ENCODE peak calls at places on chromosomes 5 and 9, in eight cellular contexts. Q is IMR-90, D is H54, G is A549, C is transverse colon, V is prostate gland, U is breast epithelium, X is right lobe of liver. Z is an unnamed sample.

GRCh38 chr9:114069476-114070187 is 8.5 kb downstream of the AMBP start:
- DNase-seq in D (no peak), Q (no peak), X (peak), C (peak), U (no peak), G (no peak), V (no peak), Z (no peak)

GRCh38 chr5:124628251-124628650 is 118.2 kb downstream of the ZNF608 start:
- DNase-seq in U (no peak), G (no peak), C (no peak), X (no peak), D (no peak), Q (peak), V (no peak), Z (no peak)

GRCh38 chr5:9519537-9519936 is 26.3 kb downstream of the SEMA5A start:
- DNase-seq in D (no peak), G (no peak), U (no peak), Q (peak), V (no peak), X (no peak), C (no peak), Z (no peak)

GRCh38 chr5:7517006-7517405 is 121.1 kb downstream of the ADCY2 start:
- DNase-seq in G (no peak), C (no peak), D (no peak), V (no peak), U (no peak), Q (no peak), X (no peak), Z (no peak)

GRCh38 chr5:65144136-65144871 is 337.4 kb downstream of the ADAMTS6 start:
- DNase-seq in X (no peak), V (no peak), C (no peak), D (no peak), Q (no peak), G (no peak), U (no peak), Z (no peak)

GRCh38 chr5:132830436-132831094 is at the start of gene SHROOM1:
- DNase-seq in Q (peak), V (peak), G (peak), U (no peak), X (peak), C (peak), D (peak), Z (peak)

GRCh38 chr5:1660037-1660400 is 136.3 kb upstream of the LPCAT1 start:
- DNase-seq in D (no peak), X (no peak), Q (no peak), G (no peak), V (no peak), C (no peak), U (no peak), Z (no peak)

GRCh38 chr5:72328172-72328571 is 8.0 kb downstream of the PTCD2 start:
- DNase-seq in Q (peak), G (peak), X (peak), U (no peak), D (no peak), V (peak), C (no peak), Z (peak)

GRCh38 chr5:5126444-5126843 is 13.7 kb upstream of the ADAMTS16 start:
- DNase-seq in C (no peak), V (no peak), D (peak), U (no peak), X (no peak), Q (no peak), G (peak), Z (no peak)

GRCh38 chr5:87195616-87196015 is 72.1 kb upstream of the RASA1 start:
- DNase-seq in U (no peak), C (no peak), V (no peak), D (no peak), X (no peak), G (no peak), Q (peak), Z (no peak)

GRCh38 chr5:96703384-96703910 is 41.3 kb downstream of the CAST start:
- DNase-seq in U (no peak), C (peak), D (no peak), Q (no peak), V (peak), X (peak), G (no peak), Z (no peak)

GRCh38 chr9:126320158-126320922 is 6.3 kb upstream of the MVB12B start:
- DNase-seq in G (no peak), C (no peak), X (no peak), Q (no peak), V (no peak), D (no peak), U (no peak), Z (no peak)

GRCh38 chr9:18819418-18819817 is 213.6 kb downstream of the SAXO1 start:
- DNase-seq in C (no peak), Q (no peak), U (no peak), G (no peak), X (no peak), V (no peak), D (no peak), Z (no peak)

GRCh38 chr9:20315672-20316071 is 306.6 kb downstream of the MLLT3 start:
- DNase-seq in Q (peak), U (no peak), X (no peak), G (no peak), C (no peak), D (peak), V (no peak), Z (no peak)

GRCh38 chr9:130239741-130240241 is 25.8 kb upstream of the HMCN2 start:
- DNase-seq in G (no peak), U (no peak), V (no peak), X (peak), C (no peak), Q (peak), D (no peak), Z (peak)

GRCh38 chr9:127278372-127278771 is 13.8 kb downstream of the GARNL3 start:
- DNase-seq in C (no peak), X (no peak), G (no peak), D (no peak), U (no peak), Q (no peak), V (no peak), Z (no peak)

GRCh38 chr9:72128526-72128925 is 20.7 kb upstream of the GDA start:
- DNase-seq in C (peak), D (no peak), G (no peak), V (no peak), U (no peak), Q (no peak), X (no peak), Z (no peak)

GRCh38 chr5:98774192-98775046 is 956 bp downstream of the RGMB start:
- DNase-seq in X (peak), D (no peak), G (peak), U (peak), Q (peak), C (peak), V (peak), Z (peak)

GRCh38 chr5:179119415-179120170 is 59.4 kb downstream of the ZNF354C start:
- DNase-seq in V (no peak), Q (no peak), D (no peak), U (peak), C (no peak), X (no peak), G (no peak), Z (no peak)

GRCh38 chr5:169629847-169630548 is 7.1 kb upstream of the DOCK2 start:
- DNase-seq in Q (peak), D (peak), V (no peak), C (no peak), G (peak), U (no peak), X (no peak), Z (no peak)

GRCh38 chr9:114690308-114690707 is 8.3 kb upstream of the TEX48 start:
- DNase-seq in U (no peak), Q (no peak), V (no peak), X (no peak), G (peak), D (no peak), C (no peak), Z (no peak)

GRCh38 chr9:3992924-3993323 is 306.9 kb downstream of the GLIS3 start:
- DNase-seq in Q (peak), V (no peak), X (no peak), G (no peak), D (no peak), U (no peak), C (no peak), Z (no peak)

GRCh38 chr5:77400645-77401044 is 91.5 kb downstream of the WDR41 start:
- DNase-seq in V (no peak), D (no peak), G (no peak), U (no peak), C (no peak), Q (peak), X (no peak), Z (no peak)

GRCh38 chr9:135036861-135037465 is 50.5 kb upstream of the OLFM1 start:
- DNase-seq in G (no peak), D (no peak), U (peak), X (peak), Q (no peak), V (no peak), C (no peak), Z (no peak)

GRCh38 chr9:14722391-14723035 is at the start of gene CER1:
- DNase-seq in D (no peak), V (no peak), G (no peak), X (no peak), U (no peak), C (no peak), Q (no peak), Z (no peak)

GRCh38 chr5:52989781-52990530 is 804 bp downstream of the ITGA2 start:
- DNase-seq in Q (peak), D (peak), C (peak), U (no peak), V (peak), X (peak), G (no peak), Z (no peak)

GRCh38 chr5:1115123-1115815 is 3.4 kb upstream of the SLC12A7 start:
- DNase-seq in Q (no peak), X (no peak), G (no peak), V (no peak), U (no peak), D (no peak), C (no peak), Z (no peak)

GRCh38 chr5:92822183-92822582 is 758.8 kb downstream of the NR2F1-AS1 start:
- DNase-seq in U (no peak), X (no peak), Q (no peak), C (no peak), V (no peak), G (no peak), D (no peak), Z (no peak)

GRCh38 chr9:128275198-128276007 is at the start of gene GOLGA2:
- DNase-seq in V (no peak), C (peak), D (peak), X (no peak), Q (peak), G (no peak), U (no peak), Z (peak)

GRCh38 chr9:19184144-19184917 is 46.2 kb upstream of the DENND4C start:
- DNase-seq in Q (peak), C (peak), X (no peak), U (no peak), D (peak), V (peak), G (peak), Z (peak)

GRCh38 chr9:136848393-136849037 is 694 bp upstream of the PHPT1 start:
- DNase-seq in V (no peak), D (peak), C (peak), G (peak), U (no peak), Q (no peak), X (no peak), Z (peak)

GRCh38 chr5:96037128-96037527 is 75.5 kb upstream of the ELL2 start:
- DNase-seq in U (no peak), V (no peak), Q (peak), C (no peak), D (no peak), X (no peak), G (peak), Z (no peak)

GRCh38 chr9:88960632-88961031 is 30.6 kb upstream of the S1PR3 start:
- DNase-seq in Q (no peak), D (no peak), C (no peak), U (no peak), G (no peak), V (no peak), X (no peak), Z (no peak)

GRCh38 chr5:53817183-53817582 is 256.7 kb downstream of the NDUFS4 start:
- DNase-seq in V (no peak), D (no peak), X (no peak), Q (peak), U (no peak), C (no peak), G (no peak), Z (no peak)

GRCh38 chr5:61618577-61618976 is 286.5 kb downstream of the ZSWIM6 start:
- DNase-seq in X (no peak), D (no peak), G (no peak), Q (no peak), U (no peak), V (no peak), C (no peak), Z (no peak)
- TF ChIP-seq POLR2A in X (no peak), D (no peak), G (no peak), Q (no peak), U (no peak), V (no peak), C (no peak), Z (no peak)

DNA sequence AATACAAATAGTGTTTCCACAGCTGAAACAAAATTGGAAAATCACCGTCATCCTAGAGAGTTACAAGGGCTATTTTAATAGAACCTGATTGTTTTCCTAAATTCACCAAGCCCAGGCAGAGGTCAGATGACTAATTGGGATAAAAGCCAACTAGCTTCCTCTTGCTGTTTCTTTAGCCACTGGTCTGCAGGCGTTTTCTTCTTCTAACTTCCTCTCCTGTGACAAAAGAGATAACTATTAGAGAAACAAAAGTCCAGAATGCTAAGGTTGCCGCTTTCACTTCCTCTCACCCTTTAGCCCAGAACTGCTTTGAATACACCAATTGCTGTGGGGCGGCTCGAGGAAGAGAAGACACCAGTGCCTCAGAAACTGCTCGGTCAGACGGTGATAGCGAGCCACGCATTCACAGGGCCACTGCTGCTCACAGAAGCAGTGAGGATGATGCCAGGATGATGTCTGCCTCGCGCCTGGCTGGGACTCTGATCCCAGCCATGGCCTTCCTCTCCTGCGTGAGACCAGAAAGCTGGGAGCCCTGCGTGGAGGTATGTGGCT is at the start of gene TLR4:
- DNase-seq in U (no peak), G (no peak), X (peak), Q (no peak), D (peak), V (peak), C (peak), Z (no peak)
- TF ChIP-seq POLR2A in U (no peak), G (no peak), X (peak), Q (no peak), D (peak), V (peak), C (peak), Z (no peak)

DNA sequence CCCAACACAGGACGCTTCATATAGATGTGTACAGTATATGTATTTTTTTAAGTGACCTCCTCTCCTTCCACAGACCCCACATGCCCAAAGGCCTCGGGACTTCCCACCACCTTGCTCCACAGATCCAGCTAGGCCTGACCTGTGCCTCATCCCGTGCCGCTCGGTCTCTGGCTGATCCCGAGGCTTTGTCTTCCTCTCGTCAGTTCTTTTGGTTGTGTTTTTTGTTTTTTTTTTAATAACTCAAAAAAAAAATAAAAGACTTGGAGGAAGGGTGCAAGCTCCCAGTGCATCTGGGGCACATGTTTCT is 12.7 kb downstream of the CD74 start:
- DNase-seq in D (no peak), G (no peak), X (no peak), V (no peak), Q (no peak), U (no peak), C (no peak), Z (no peak)
- TF ChIP-seq POLR2A in D (no peak), G (no peak), X (no peak), V (no peak), Q (no peak), U (no peak), C (no peak), Z (no peak)

GRCh38 chr9:69104830-69105527 is 69.1 kb upstream of the TJP2 start:
- DNase-seq in V (peak), Q (no peak), G (no peak), D (no peak), C (peak), X (peak), U (peak), Z (no peak)
- TF ChIP-seq POLR2A in V (peak), Q (no peak), G (no peak), D (no peak), C (no peak), X (no peak), U (no peak), Z (no peak)

GRCh38 chr5:43066231-43066798 is 26.2 kb upstream of the ANXA2R start:
- DNase-seq in V (peak), D (no peak), C (peak), U (peak), Q (peak), X (peak), G (peak), Z (peak)
- TF ChIP-seq POLR2A in V (peak), D (peak), C (peak), U (no peak), Q (peak), X (peak), G (peak), Z (no peak)

GRCh38 chr5:137191179-137191578 is 307.9 kb downstream of the SPOCK1 start:
- DNase-seq in V (no peak), Q (no peak), U (no peak), C (no peak), X (no peak), G (no peak), D (no peak), Z (no peak)

GRCh38 chr5:137190031-137190430 is 309.1 kb downstream of the SPOCK1 start:
- DNase-seq in U (no peak), G (no peak), X (no peak), Q (no peak), V (no peak), C (no peak), D (no peak), Z (no peak)

GRCh38 chr5:137192293-137192743 is 306.8 kb downstream of the SPOCK1 start:
- DNase-seq in X (no peak), G (peak), Q (peak), U (no peak), C (no peak), D (no peak), V (peak), Z (no peak)

GRCh38 chr5:137186759-137187461 is 312.2 kb downstream of the SPOCK1 start:
- DNase-seq in C (no peak), D (no peak), G (no peak), Q (peak), X (no peak), V (no peak), U (no peak), Z (no peak)

GRCh38 chr5:137190441-137190840 is 308.7 kb downstream of the SPOCK1 start:
- DNase-seq in D (no peak), V (no peak), Q (peak), C (no peak), X (no peak), U (no peak), G (no peak), Z (no peak)
- TF ChIP-seq POLR2A in D (no peak), V (no peak), Q (no peak), C (no peak), X (no peak), U (no peak), G (no peak), Z (no peak)

GRCh38 chr9:673966-674526 is 167.5 kb upstream of the DMRT1 start:
- DNase-seq in Q (no peak), V (no peak), U (no peak), D (no peak), G (no peak), C (no peak), X (no peak), Z (no peak)
- TF ChIP-seq POLR2A in Q (no peak), V (no peak), U (no peak), D (no peak), G (no peak), C (no peak), X (no peak), Z (no peak)

GRCh38 chr9:120932086-120932818 is 5.7 kb upstream of the TRAF1 start:
- DNase-seq in G (no peak), U (no peak), D (no peak), V (no peak), X (no peak), C (no peak), Q (no peak), Z (no peak)
- TF ChIP-seq POLR2A in G (no peak), U (no peak), D (no peak), V (no peak), X (no peak), C (no peak), Q (no peak), Z (no peak)

GRCh38 chr9:1599961-1600360 is 415.2 kb upstream of the SMARCA2 start:
- DNase-seq in X (no peak), D (no peak), C (no peak), Q (no peak), G (no peak), V (no peak), U (no peak), Z (no peak)

GRCh38 chr9:1606253-1606652 is 408.9 kb upstream of the SMARCA2 start:
- DNase-seq in X (no peak), C (no peak), D (no peak), V (no peak), U (no peak), Q (no peak), G (no peak), Z (no peak)

GRCh38 chr9:1604942-1605560 is 410.1 kb upstream of the SMARCA2 start:
- DNase-seq in U (no peak), G (peak), C (no peak), V (no peak), Q (no peak), X (no peak), D (peak), Z (no peak)
- TF ChIP-seq POLR2A in U (no peak), G (no peak), C (no peak), V (no peak), Q (no peak), X (no peak), D (no peak), Z (no peak)

GRCh38 chr5:171612749-171613148 is 172.9 kb upstream of the SMIM23 start:
- DNase-seq in Q (no peak), G (no peak), V (no peak), U (no peak), C (no peak), D (no peak), X (peak), Z (no peak)
- TF ChIP-seq POLR2A in Q (no peak), G (no peak), V (no peak), U (no peak), C (no peak), D (no peak), X (no peak), Z (no peak)

Z was measured in erythroblast.